ENCODE peak calls at places on chromosomes 4 and X, in five cellular contexts. One of them, this sample, is unnamed.

GRCh38 chr4:88108747-88109122 is 49.7 kb downstream of the ABCG2 start:
- DNase-seq in GM12864: no peak
- DNase-seq in uterus: no peak
- DNase-seq in transverse colon: no peak
- DNase-seq in astrocyte of the spinal cord: no peak
- DNase-seq in this sample: no peak

GRCh38 chrX:49039598-49040375 is 3.4 kb downstream of the TFE3 start:
- DNase-seq in GM12864: peak; percentile 13
- DNase-seq in uterus: peak; percentile 78
- DNase-seq in transverse colon: peak; percentile 66
- DNase-seq in astrocyte of the spinal cord: peak; percentile 95
- DNase-seq in this sample: peak; percentile 84

GRCh38 chrX:129653985-129654651 is 638 bp downstream of the APLN start:
- DNase-seq in GM12864: no peak
- DNase-seq in uterus: peak; percentile 32
- DNase-seq in transverse colon: no peak
- DNase-seq in astrocyte of the spinal cord: no peak
- DNase-seq in this sample: no peak

GRCh38 chr4:186723207-186724047 is at the start of gene FAT1:
- DNase-seq in GM12864: no peak
- DNase-seq in uterus: peak; percentile 73
- DNase-seq in transverse colon: peak; percentile 71
- DNase-seq in astrocyte of the spinal cord: peak; percentile 84
- DNase-seq in this sample: no peak

GRCh38 chr4:56099378-56099786 is 150.6 kb downstream of the CEP135 start:
- DNase-seq in GM12864: no peak
- DNase-seq in uterus: no peak
- DNase-seq in transverse colon: no peak
- DNase-seq in astrocyte of the spinal cord: peak; percentile 69
- DNase-seq in this sample: no peak

GRCh38 chr4:152307669-152308068 is 228.2 kb downstream of the FBXW7 start:
- DNase-seq in GM12864: no peak
- DNase-seq in uterus: no peak
- DNase-seq in transverse colon: no peak
- DNase-seq in astrocyte of the spinal cord: no peak
- DNase-seq in this sample: no peak

GRCh38 chr4:26525751-26526150 is 35.5 kb upstream of the CCKAR start:
- DNase-seq in GM12864: no peak
- DNase-seq in uterus: no peak
- DNase-seq in transverse colon: no peak
- DNase-seq in astrocyte of the spinal cord: peak; percentile 27
- DNase-seq in this sample: no peak

GRCh38 chr4:72323227-72323626 is 245.8 kb downstream of the ADAMTS3 start:
- DNase-seq in GM12864: no peak
- DNase-seq in uterus: no peak
- DNase-seq in transverse colon: no peak
- DNase-seq in astrocyte of the spinal cord: peak; percentile 66
- DNase-seq in this sample: no peak

GRCh38 chrX:22314211-22314610 is 41.5 kb downstream of the CBLL2 start:
- DNase-seq in GM12864: no peak
- DNase-seq in uterus: no peak
- DNase-seq in transverse colon: no peak
- DNase-seq in astrocyte of the spinal cord: no peak
- DNase-seq in this sample: no peak

GRCh38 chr4:2462218-2462991 is 6.5 kb upstream of the RNF4 start:
- DNase-seq in GM12864: no peak
- DNase-seq in uterus: peak; percentile 70
- DNase-seq in transverse colon: peak; percentile 66
- DNase-seq in astrocyte of the spinal cord: peak; percentile 64
- DNase-seq in this sample: peak; percentile 31

GRCh38 chr4:3871881-3872833 is 106.0 kb downstream of the ADRA2C start:
- DNase-seq in GM12864: no peak
- DNase-seq in uterus: no peak
- DNase-seq in transverse colon: no peak
- DNase-seq in astrocyte of the spinal cord: no peak
- DNase-seq in this sample: no peak
- H3K4me3 ChIP-seq in GM12864: no peak overlapping the region
- H3K4me3 ChIP-seq in uterus: no peak overlapping the region
- H3K4me3 ChIP-seq in transverse colon: no peak overlapping the region
- H3K4me3 ChIP-seq in astrocyte of the spinal cord: no peak overlapping the region
- H3K4me3 ChIP-seq in this sample: no peak overlapping the region

DNA sequence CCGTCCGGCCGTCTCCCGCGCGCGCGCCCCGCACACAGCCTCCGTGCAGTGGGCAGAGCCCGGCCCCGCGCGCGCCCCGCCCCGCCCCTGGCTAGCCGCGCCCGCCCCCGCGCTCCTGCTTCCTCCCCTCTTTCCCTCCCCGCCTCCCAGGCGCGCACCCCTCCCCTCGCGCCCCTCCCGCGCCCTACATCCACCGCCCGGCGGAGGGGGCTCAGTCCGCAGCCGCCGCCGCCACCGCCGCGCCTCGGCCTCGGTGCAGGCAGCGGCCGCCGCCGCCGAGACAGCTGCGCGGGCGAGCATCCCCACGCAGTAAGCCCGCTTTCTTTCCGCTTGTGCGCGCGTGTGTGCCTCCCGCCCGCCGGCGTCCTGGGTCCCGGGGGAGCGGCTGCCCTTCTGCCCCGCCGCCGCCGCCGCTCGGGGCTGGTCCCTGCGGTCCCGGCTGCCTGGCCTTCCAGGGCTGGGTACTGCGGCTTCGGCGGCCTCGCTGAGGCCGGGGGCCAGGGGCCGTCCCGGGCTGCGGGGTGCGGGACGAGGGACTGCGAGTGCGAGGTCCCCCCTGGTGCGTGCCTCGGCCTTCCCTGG is at the start of gene FHL1:
- DNase-seq in GM12864: no peak
- DNase-seq in uterus: peak; percentile 76
- DNase-seq in transverse colon: peak; percentile 69
- DNase-seq in astrocyte of the spinal cord: no peak
- DNase-seq in this sample: no peak
- H3K4me3 ChIP-seq in GM12864: peak within 1 kb of the TSS; percentile 36
- H3K4me3 ChIP-seq in uterus: peak within 1 kb of the TSS; percentile 59
- H3K4me3 ChIP-seq in transverse colon: peak within 1 kb of the TSS; percentile 44
- H3K4me3 ChIP-seq in astrocyte of the spinal cord: peak within 1 kb of the TSS; percentile 51
- H3K4me3 ChIP-seq in this sample: peak within 1 kb of the TSS; percentile 56

GRCh38 chr4:171588146-171588545 is 225.1 kb upstream of the GALNTL6 start:
- DNase-seq in GM12864: no peak
- DNase-seq in uterus: no peak
- DNase-seq in transverse colon: no peak
- DNase-seq in astrocyte of the spinal cord: no peak
- DNase-seq in this sample: no peak
- H3K4me3 ChIP-seq in GM12864: no peak overlapping the region
- H3K4me3 ChIP-seq in uterus: no peak overlapping the region
- H3K4me3 ChIP-seq in transverse colon: no peak overlapping the region
- H3K4me3 ChIP-seq in astrocyte of the spinal cord: no peak overlapping the region
- H3K4me3 ChIP-seq in this sample: no peak overlapping the region

DNA sequence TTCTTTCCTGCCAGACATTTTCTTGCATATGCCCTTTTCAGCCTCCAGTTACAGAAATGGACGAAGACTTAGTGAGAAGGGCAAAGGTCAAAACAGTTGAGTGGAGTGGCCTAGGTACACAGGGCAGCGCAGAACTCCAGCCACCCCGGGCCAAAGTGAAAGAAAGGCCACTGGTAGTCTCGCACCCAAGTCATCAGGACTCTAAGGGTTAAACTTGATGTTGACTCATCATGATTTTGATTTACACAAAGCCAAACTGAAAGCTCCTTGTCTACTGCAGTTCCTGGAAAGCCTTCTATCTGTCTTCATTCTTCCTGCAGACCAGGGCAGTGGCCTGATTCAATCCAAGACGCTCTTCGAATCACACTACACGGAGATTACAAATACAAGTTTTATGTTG is 2.6 kb upstream of the IL13RA1 start:
- DNase-seq in GM12864: no peak
- DNase-seq in uterus: no peak
- DNase-seq in transverse colon: no peak
- DNase-seq in astrocyte of the spinal cord: peak; percentile 30
- DNase-seq in this sample: no peak
- H3K4me3 ChIP-seq in GM12864: no peak overlapping the region
- H3K4me3 ChIP-seq in uterus: no peak overlapping the region
- H3K4me3 ChIP-seq in transverse colon: no peak overlapping the region
- H3K4me3 ChIP-seq in astrocyte of the spinal cord: no peak overlapping the region
- H3K4me3 ChIP-seq in this sample: no peak overlapping the region